ENCODE peak calls at places on chromosome 22, in eight cellular contexts. One of them, this sample, is unnamed.
A peak's percentile ranks its signal among the peaks of the same experiment; 100 is the strongest.

GRCh38 chr22:48152916-48153315 is 1390.5 kb downstream of the TBC1D22A start:
- DNase-seq in NCI-H345: no peak
- DNase-seq in EH: no peak
- DNase-seq in HT-29: no peak
- DNase-seq in PC-9: no peak
- DNase-seq in KBM-7: no peak
- DNase-seq in mucosa of gallbladder: no peak
- DNase-seq in stimulated activated CD4-positive, alpha-beta T cell treated with anti-CD3 and anti-CD28 coated beads, Interleukin-2, amount 100 ng/mL, for 48 hours: no peak
- DNase-seq in this sample: no peak

GRCh38 chr22:31575190-31575589 is 78.9 kb downstream of the SFI1 start:
- DNase-seq in NCI-H345: no peak
- DNase-seq in EH: no peak
- DNase-seq in HT-29: no peak
- DNase-seq in PC-9: no peak
- DNase-seq in KBM-7: no peak
- DNase-seq in mucosa of gallbladder: no peak
- DNase-seq in stimulated activated CD4-positive, alpha-beta T cell treated with anti-CD3 and anti-CD28 coated beads, Interleukin-2, amount 100 ng/mL, for 48 hours: no peak
- DNase-seq in this sample: no peak

GRCh38 chr22:49371325-49372110 is 456.2 kb downstream of the BRD1 start:
- DNase-seq in NCI-H345: no peak
- DNase-seq in EH: no peak
- DNase-seq in HT-29: no peak
- DNase-seq in PC-9: no peak
- DNase-seq in KBM-7: no peak
- DNase-seq in mucosa of gallbladder: no peak
- DNase-seq in stimulated activated CD4-positive, alpha-beta T cell treated with anti-CD3 and anti-CD28 coated beads, Interleukin-2, amount 100 ng/mL, for 48 hours: no peak
- DNase-seq in this sample: no peak

GRCh38 chr22:47133263-47133662 is 370.8 kb downstream of the TBC1D22A start:
- DNase-seq in NCI-H345: no peak
- DNase-seq in EH: no peak
- DNase-seq in HT-29: no peak
- DNase-seq in PC-9: no peak
- DNase-seq in KBM-7: no peak
- DNase-seq in mucosa of gallbladder: no peak
- DNase-seq in stimulated activated CD4-positive, alpha-beta T cell treated with anti-CD3 and anti-CD28 coated beads, Interleukin-2, amount 100 ng/mL, for 48 hours: no peak
- DNase-seq in this sample: no peak

GRCh38 chr22:50302041-50302541 is 5.4 kb downstream of the PLXNB2 start:
- DNase-seq in NCI-H345: no peak
- DNase-seq in EH: peak; percentile 48
- DNase-seq in HT-29: peak; percentile 23
- DNase-seq in PC-9: no peak
- DNase-seq in KBM-7: no peak
- DNase-seq in mucosa of gallbladder: no peak
- DNase-seq in stimulated activated CD4-positive, alpha-beta T cell treated with anti-CD3 and anti-CD28 coated beads, Interleukin-2, amount 100 ng/mL, for 48 hours: no peak
- DNase-seq in this sample: no peak

GRCh38 chr22:35558031-35558430 is 17.4 kb downstream of the RASD2 start:
- DNase-seq in NCI-H345: no peak
- DNase-seq in EH: no peak
- DNase-seq in HT-29: no peak
- DNase-seq in PC-9: no peak
- DNase-seq in KBM-7: no peak
- DNase-seq in mucosa of gallbladder: no peak
- DNase-seq in stimulated activated CD4-positive, alpha-beta T cell treated with anti-CD3 and anti-CD28 coated beads, Interleukin-2, amount 100 ng/mL, for 48 hours: no peak
- DNase-seq in this sample: no peak

GRCh38 chr22:47625013-47625385 is 862.5 kb downstream of the TBC1D22A start:
- DNase-seq in NCI-H345: no peak
- DNase-seq in EH: no peak
- DNase-seq in HT-29: no peak
- DNase-seq in PC-9: no peak
- DNase-seq in KBM-7: no peak
- DNase-seq in mucosa of gallbladder: no peak
- DNase-seq in stimulated activated CD4-positive, alpha-beta T cell treated with anti-CD3 and anti-CD28 coated beads, Interleukin-2, amount 100 ng/mL, for 48 hours: no peak
- DNase-seq in this sample: no peak

GRCh38 chr22:38442967-38443674 is 11.9 kb downstream of the KCNJ4 start:
- DNase-seq in NCI-H345: no peak
- DNase-seq in EH: no peak
- DNase-seq in HT-29: no peak
- DNase-seq in PC-9: no peak
- DNase-seq in KBM-7: no peak
- DNase-seq in mucosa of gallbladder: no peak
- DNase-seq in stimulated activated CD4-positive, alpha-beta T cell treated with anti-CD3 and anti-CD28 coated beads, Interleukin-2, amount 100 ng/mL, for 48 hours: no peak
- DNase-seq in this sample: no peak

GRCh38 chr22:45781941-45782340 is 110.3 kb downstream of the ATXN10 start:
- DNase-seq in NCI-H345: no peak
- DNase-seq in EH: peak; percentile 59
- DNase-seq in HT-29: no peak
- DNase-seq in PC-9: peak; percentile 32
- DNase-seq in KBM-7: no peak
- DNase-seq in mucosa of gallbladder: no peak
- DNase-seq in stimulated activated CD4-positive, alpha-beta T cell treated with anti-CD3 and anti-CD28 coated beads, Interleukin-2, amount 100 ng/mL, for 48 hours: no peak
- DNase-seq in this sample: no peak

GRCh38 chr22:17897864-17898263 is 123.6 kb upstream of the BID start:
- DNase-seq in NCI-H345: no peak
- DNase-seq in EH: no peak
- DNase-seq in HT-29: no peak
- DNase-seq in PC-9: no peak
- DNase-seq in KBM-7: no peak
- DNase-seq in mucosa of gallbladder: no peak
- DNase-seq in stimulated activated CD4-positive, alpha-beta T cell treated with anti-CD3 and anti-CD28 coated beads, Interleukin-2, amount 100 ng/mL, for 48 hours: no peak
- DNase-seq in this sample: no peak

GRCh38 chr22:25777870-25778269 is 35.9 kb downstream of the MYO18B start:
- DNase-seq in NCI-H345: no peak
- DNase-seq in EH: peak; percentile 63
- DNase-seq in HT-29: peak; percentile 58
- DNase-seq in PC-9: no peak
- DNase-seq in KBM-7: peak; percentile 38
- DNase-seq in mucosa of gallbladder: no peak
- DNase-seq in stimulated activated CD4-positive, alpha-beta T cell treated with anti-CD3 and anti-CD28 coated beads, Interleukin-2, amount 100 ng/mL, for 48 hours: no peak
- DNase-seq in this sample: peak; percentile 61

GRCh38 chr22:44702479-44703219 is 645 bp downstream of the PRR5 start:
- DNase-seq in NCI-H345: no peak
- DNase-seq in EH: peak; percentile 72
- DNase-seq in HT-29: peak; percentile 33
- DNase-seq in PC-9: peak; percentile 54
- DNase-seq in KBM-7: peak; percentile 57
- DNase-seq in mucosa of gallbladder: no peak
- DNase-seq in stimulated activated CD4-positive, alpha-beta T cell treated with anti-CD3 and anti-CD28 coated beads, Interleukin-2, amount 100 ng/mL, for 48 hours: no peak
- DNase-seq in this sample: peak; percentile 35

GRCh38 chr22:47333625-47334024 is 571.2 kb downstream of the TBC1D22A start:
- DNase-seq in NCI-H345: peak; percentile 55
- DNase-seq in EH: peak; percentile 67
- DNase-seq in HT-29: peak; percentile 53
- DNase-seq in PC-9: no peak
- DNase-seq in KBM-7: peak; percentile 2
- DNase-seq in mucosa of gallbladder: peak; percentile 62
- DNase-seq in stimulated activated CD4-positive, alpha-beta T cell treated with anti-CD3 and anti-CD28 coated beads, Interleukin-2, amount 100 ng/mL, for 48 hours: no peak
- DNase-seq in this sample: no peak

GRCh38 chr22:27775698-27776409 is 25.7 kb downstream of the MN1 start:
- DNase-seq in NCI-H345: no peak
- DNase-seq in EH: no peak
- DNase-seq in HT-29: no peak
- DNase-seq in PC-9: no peak
- DNase-seq in KBM-7: peak; percentile 25
- DNase-seq in mucosa of gallbladder: no peak
- DNase-seq in stimulated activated CD4-positive, alpha-beta T cell treated with anti-CD3 and anti-CD28 coated beads, Interleukin-2, amount 100 ng/mL, for 48 hours: no peak
- DNase-seq in this sample: no peak

GRCh38 chr22:30054764-30055069 is 25.5 kb upstream of the HORMAD2 start:
- DNase-seq in NCI-H345: no peak
- DNase-seq in EH: no peak
- DNase-seq in HT-29: no peak
- DNase-seq in PC-9: no peak
- DNase-seq in KBM-7: no peak
- DNase-seq in mucosa of gallbladder: no peak
- DNase-seq in stimulated activated CD4-positive, alpha-beta T cell treated with anti-CD3 and anti-CD28 coated beads, Interleukin-2, amount 100 ng/mL, for 48 hours: no peak
- DNase-seq in this sample: no peak

GRCh38 chr22:37199103-37199838 is 11.2 kb upstream of the C1QTNF6 start:
- DNase-seq in NCI-H345: peak; percentile 96
- DNase-seq in EH: peak; percentile 97
- DNase-seq in HT-29: peak; percentile 95
- DNase-seq in PC-9: peak; percentile 95
- DNase-seq in KBM-7: peak; percentile 99
- DNase-seq in mucosa of gallbladder: peak; percentile 100
- DNase-seq in stimulated activated CD4-positive, alpha-beta T cell treated with anti-CD3 and anti-CD28 coated beads, Interleukin-2, amount 100 ng/mL, for 48 hours: peak; percentile 100
- DNase-seq in this sample: peak; percentile 100

GRCh38 chr22:43227231-43227630 is 40.3 kb upstream of the TTLL12 start:
- DNase-seq in NCI-H345: no peak
- DNase-seq in EH: peak; percentile 13
- DNase-seq in HT-29: no peak
- DNase-seq in PC-9: no peak
- DNase-seq in KBM-7: no peak
- DNase-seq in mucosa of gallbladder: no peak
- DNase-seq in stimulated activated CD4-positive, alpha-beta T cell treated with anti-CD3 and anti-CD28 coated beads, Interleukin-2, amount 100 ng/mL, for 48 hours: no peak
- DNase-seq in this sample: no peak

GRCh38 chr22:25702571-25703167 is 39.3 kb upstream of the MYO18B start:
- DNase-seq in NCI-H345: no peak
- DNase-seq in EH: no peak
- DNase-seq in HT-29: no peak
- DNase-seq in PC-9: no peak
- DNase-seq in KBM-7: peak; percentile 1
- DNase-seq in mucosa of gallbladder: no peak
- DNase-seq in stimulated activated CD4-positive, alpha-beta T cell treated with anti-CD3 and anti-CD28 coated beads, Interleukin-2, amount 100 ng/mL, for 48 hours: no peak
- DNase-seq in this sample: no peak

GRCh38 chr22:36764060-36764459 is 11.9 kb downstream of the IFT27 start:
- DNase-seq in NCI-H345: no peak
- DNase-seq in EH: no peak
- DNase-seq in HT-29: no peak
- DNase-seq in PC-9: no peak
- DNase-seq in KBM-7: no peak
- DNase-seq in mucosa of gallbladder: no peak
- DNase-seq in stimulated activated CD4-positive, alpha-beta T cell treated with anti-CD3 and anti-CD28 coated beads, Interleukin-2, amount 100 ng/mL, for 48 hours: no peak
- DNase-seq in this sample: no peak